ENCODE peak calls at places on chromosomes 7 and 10, in eight cellular contexts. T, Y, H, L, X, G, D and V are unnamed samples.

GRCh38 chr7:2175514-2175913 is 57.2 kb downstream of the MAD1L1 start:
- DNase-seq in T (no peak), Y (peak), H (no peak), L (peak), X (peak), G (peak), D (peak), V (peak)

GRCh38 chr10:90779573-90779972 is 78.3 kb downstream of the HTR7 start:
- DNase-seq in T (peak), Y (peak), H (no peak), L (peak), X (no peak), G (peak), D (no peak), V (peak)

GRCh38 chr7:8109196-8110022 is 140.8 kb downstream of the GLCCI1 start:
- DNase-seq in T (no peak), Y (peak), H (no peak), L (peak), X (no peak), G (peak), D (peak), V (peak)

GRCh38 chr10:109922353-109922975 is 847 bp downstream of the XPNPEP1 start:
- DNase-seq in T (no peak), Y (no peak), H (no peak), L (no peak), X (peak), G (no peak), D (no peak), V (no peak)

GRCh38 chr10:75294518-75294865 is 58.7 kb upstream of the COMTD1 start:
- DNase-seq in T (peak), Y (no peak), H (peak), L (no peak), X (peak), G (no peak), D (peak), V (no peak)

GRCh38 chr7:41203542-41203941 is 499.3 kb downstream of the INHBA start:
- DNase-seq in T (no peak), Y (no peak), H (no peak), L (no peak), X (no peak), G (peak), D (no peak), V (peak)

GRCh38 chr10:12588091-12588850 is 238.9 kb downstream of the CAMK1D start:
- DNase-seq in T (no peak), Y (no peak), H (no peak), L (peak), X (no peak), G (peak), D (peak), V (no peak)

GRCh38 chr7:31443457-31443856 is 70.4 kb upstream of the ITPRID1 start:
- DNase-seq in T (peak), Y (peak), H (no peak), L (peak), X (peak), G (peak), D (peak), V (no peak)

GRCh38 chr10:80444124-80444523 is 10.0 kb upstream of the TSPAN14 start:
- DNase-seq in T (peak), Y (no peak), H (no peak), L (no peak), X (no peak), G (no peak), D (no peak), V (no peak)

GRCh38 chr10:110820321-110820814 is 51.4 kb upstream of the PDCD4 start:
- DNase-seq in T (no peak), Y (no peak), H (no peak), L (peak), X (peak), G (peak), D (no peak), V (no peak)

GRCh38 chr10:310371-310770 is 175.1 kb downstream of the ZMYND11 start:
- DNase-seq in T (no peak), Y (no peak), H (no peak), L (no peak), X (no peak), G (no peak), D (no peak), V (no peak)

GRCh38 chr7:964401-965231 is 10.1 kb upstream of the ADAP1 start:
- DNase-seq in T (peak), Y (no peak), H (no peak), L (peak), X (peak), G (peak), D (no peak), V (peak)
- TF ChIP-seq CTCF in T (peak), Y (peak), H (peak), L (peak), X (peak), G (peak), D (no peak), V (peak)

GRCh38 chr10:52805414-52806285 is 33.1 kb upstream of the MBL2 start:
- DNase-seq in T (no peak), Y (no peak), H (no peak), L (no peak), X (no peak), G (no peak), D (no peak), V (no peak)
- H2AFZ ChIP-seq in T (no peak), Y (no peak), H (peak), L (no peak), X (no peak), G (no peak), D (no peak), V (no peak)

GRCh38 chr7:6393667-6394056 is 54.1 kb downstream of the DAGLB start:
- DNase-seq in T (no peak), Y (no peak), H (no peak), L (no peak), X (no peak), G (no peak), D (no peak), V (no peak)

GRCh38 chr7:6395898-6396582 is 51.7 kb downstream of the DAGLB start:
- DNase-seq in T (no peak), Y (no peak), H (no peak), L (no peak), X (no peak), G (no peak), D (no peak), V (no peak)

GRCh38 chr7:6394114-6394513 is 53.6 kb downstream of the DAGLB start:
- DNase-seq in T (no peak), Y (no peak), H (no peak), L (no peak), X (no peak), G (no peak), D (no peak), V (no peak)

GRCh38 chr7:6389728-6390127 is 58.0 kb downstream of the DAGLB start:
- DNase-seq in T (no peak), Y (no peak), H (no peak), L (no peak), X (no peak), G (no peak), D (no peak), V (no peak)

GRCh38 chr7:6392712-6393666 is 54.8 kb downstream of the DAGLB start:
- DNase-seq in T (no peak), Y (peak), H (no peak), L (peak), X (no peak), G (peak), D (peak), V (peak)
- TF ChIP-seq CTCF in T (no peak), Y (no peak), H (no peak), L (no peak), X (no peak), G (no peak), D (no peak), V (no peak)

DNA sequence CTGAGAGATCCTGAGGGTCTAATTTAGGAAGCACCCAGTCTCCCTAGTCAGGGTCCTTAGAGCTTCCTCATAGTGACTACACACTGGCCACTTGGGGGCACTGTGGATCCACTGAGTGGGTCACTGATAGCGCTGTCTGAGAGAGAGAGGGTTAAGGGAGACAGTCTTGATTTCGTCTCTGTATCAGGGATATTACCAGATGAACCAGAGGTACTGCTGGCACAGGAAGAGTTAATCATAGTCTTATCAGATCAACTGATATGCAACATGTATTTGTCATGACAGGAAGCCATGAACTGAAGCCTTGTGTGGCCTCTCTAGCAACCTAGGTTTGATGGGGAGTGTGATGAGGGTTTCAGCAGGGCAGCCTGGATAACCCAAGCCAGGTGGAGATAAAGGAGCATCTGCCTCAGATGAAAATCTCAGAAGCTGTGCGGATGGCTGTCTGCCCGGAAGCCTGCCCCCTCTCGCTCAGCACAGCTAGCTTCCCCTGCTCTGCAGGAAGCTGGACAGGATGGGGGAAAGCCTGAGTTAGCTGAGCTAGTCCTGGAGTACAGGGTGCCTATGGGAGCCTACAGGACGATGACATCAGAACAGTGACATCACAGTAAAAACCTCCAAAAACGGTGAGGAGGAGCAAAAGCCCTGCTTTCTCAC is 214.0 kb upstream of the PRSS1 start:
- DNase-seq in T (peak), Y (peak), H (peak), L (peak), X (peak), G (peak), D (peak), V (peak)
- H2AFZ ChIP-seq in T (no peak), Y (peak), H (peak), L (peak), X (peak), G (peak), D (no peak), V (peak)

DNA sequence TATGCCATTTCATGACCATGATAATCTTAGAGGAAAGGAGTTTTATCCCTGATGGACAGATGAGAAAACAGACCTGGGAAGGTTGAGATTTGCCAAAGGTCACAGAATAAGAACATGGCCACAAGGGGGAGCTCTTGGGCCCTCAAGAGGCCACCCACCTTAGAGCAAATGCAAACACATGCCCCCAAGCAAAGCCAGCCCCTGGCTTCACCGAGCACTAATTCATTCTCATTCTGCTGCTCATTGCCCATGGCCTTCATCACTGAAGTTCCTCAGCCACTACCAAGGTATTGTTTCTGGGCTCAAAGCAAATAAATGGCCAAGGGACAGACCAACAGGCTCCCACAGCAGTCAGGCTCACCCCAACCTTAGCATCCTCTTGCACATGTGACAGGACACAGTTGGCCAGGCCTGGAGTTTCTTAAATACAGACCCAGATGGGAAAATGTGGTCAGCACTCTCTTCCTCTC is 44.2 kb downstream of the PDLIM1 start:
- DNase-seq in T (peak), Y (peak), H (peak), L (peak), X (peak), G (peak), D (peak), V (peak)
- TF ChIP-seq CTCF in T (peak), Y (peak), H (peak), L (peak), X (peak), G (peak), D (peak), V (peak)

GRCh38 chr10:88218362-88218761 is 354.9 kb downstream of the PTEN start:
- DNase-seq in T (no peak), Y (no peak), H (no peak), L (no peak), X (no peak), G (no peak), D (no peak), V (no peak)
- H2AFZ ChIP-seq in T (no peak), Y (no peak), H (no peak), L (no peak), X (no peak), G (no peak), D (no peak), V (no peak)

GRCh38 chr7:93231799-93232672 is at the start of gene VPS50:
- DNase-seq in T (peak), Y (peak), H (peak), L (peak), X (peak), G (peak), D (peak), V (peak)
- TF ChIP-seq CTCF in T (no peak), Y (peak), H (no peak), L (no peak), X (peak), G (no peak), D (peak), V (no peak)